ENCODE peak calls at places on chromosomes 3 and 15, in eight cellular contexts. J, A, E, Z, K, R, P and D are unnamed samples.

GRCh38 chr3:132253262-132253878 is 63.8 kb upstream of the ACP3 start:
- DNase-seq in A (no peak), K (no peak), R (peak), P (peak), E (no peak), J (no peak), Z (peak), D (no peak)

GRCh38 chr3:146091397-146091796 is 69.6 kb downstream of the PLOD2 start:
- DNase-seq in K (no peak), P (no peak), Z (no peak), J (no peak), A (no peak), R (no peak), E (no peak), D (no peak)

GRCh38 chr3:186964071-186964470 is 33.7 kb downstream of the ST6GAL1 start:
- DNase-seq in J (no peak), R (no peak), A (no peak), E (no peak), K (no peak), P (no peak), Z (no peak), D (no peak)

GRCh38 chr15:65089206-65089824 is 12.8 kb downstream of the KBTBD13 start:
- DNase-seq in K (no peak), Z (no peak), A (no peak), E (no peak), R (no peak), J (no peak), P (no peak), D (no peak)

GRCh38 chr3:184352897-184353545 is 8.4 kb downstream of the CLCN2 start:
- DNase-seq in E (no peak), Z (no peak), J (no peak), P (no peak), A (no peak), K (peak), R (no peak), D (no peak)

GRCh38 chr3:42544492-42545283 is 37.1 kb downstream of the SEC22C start:
- DNase-seq in E (no peak), A (peak), P (no peak), K (peak), R (no peak), Z (no peak), J (no peak), D (no peak)

GRCh38 chr3:24025805-24026204 is 80.7 kb downstream of the NR1D2 start:
- DNase-seq in A (no peak), K (no peak), P (no peak), R (no peak), E (no peak), Z (no peak), J (no peak), D (no peak)

GRCh38 chr15:38243278-38243677 is 9.4 kb upstream of the SPRED1 start:
- DNase-seq in R (no peak), A (no peak), E (no peak), P (no peak), Z (no peak), J (no peak), K (no peak), D (no peak)

GRCh38 chr15:62750471-62750870 is 292.1 kb upstream of the TPM1 start:
- DNase-seq in Z (no peak), E (no peak), R (no peak), J (no peak), K (no peak), P (no peak), A (no peak), D (no peak)

GRCh38 chr3:4359805-4360502 is 56.8 kb downstream of the SETMAR start:
- DNase-seq in J (no peak), E (no peak), A (no peak), Z (no peak), P (no peak), K (no peak), R (no peak), D (no peak)

GRCh38 chr3:100329800-100330489 is 4.6 kb upstream of the NIT2 start:
- DNase-seq in Z (no peak), K (no peak), A (no peak), P (no peak), R (no peak), J (no peak), E (no peak), D (no peak)

GRCh38 chr3:85560088-85560790 is 601.5 kb downstream of the CADM2 start:
- DNase-seq in A (peak), R (no peak), Z (no peak), P (no peak), E (no peak), K (no peak), J (no peak), D (no peak)

GRCh38 chr15:39592500-39592899 is 11.6 kb downstream of the THBS1 start:
- DNase-seq in E (no peak), R (peak), K (no peak), Z (peak), J (no peak), P (no peak), A (no peak), D (no peak)

GRCh38 chr3:78497025-78497424 is 1270.8 kb downstream of the ROBO1 start:
- DNase-seq in A (no peak), Z (no peak), P (no peak), E (no peak), K (no peak), J (no peak), R (no peak), D (no peak)

GRCh38 chr3:59313365-59313764 is 263.5 kb upstream of the CFAP20DC start:
- DNase-seq in K (peak), P (peak), R (peak), E (no peak), Z (peak), J (no peak), A (no peak), D (no peak)

GRCh38 chr3:100402150-100402706 is 889 bp downstream of the LNP1 start:
- DNase-seq in J (no peak), R (peak), Z (peak), A (no peak), K (no peak), E (no peak), P (peak), D (no peak)

GRCh38 chr15:27271258-27271657 is 300.3 kb downstream of the GABRG3 start:
- DNase-seq in Z (no peak), A (no peak), P (no peak), J (no peak), E (no peak), R (no peak), K (no peak), D (no peak)

GRCh38 chr3:14548321-14548729 is 8.2 kb upstream of the GRIP2 start:
- DNase-seq in A (no peak), Z (peak), E (no peak), K (peak), P (peak), R (peak), J (no peak), D (peak)

GRCh38 chr3:53938645-53939044 is 47.0 kb upstream of the SELENOK start:
- DNase-seq in E (no peak), P (peak), J (no peak), K (no peak), A (no peak), R (peak), Z (peak), D (no peak)

GRCh38 chr15:100150906-100151305 is 190.9 kb downstream of the ADAMTS17 start:
- DNase-seq in A (no peak), R (no peak), P (no peak), Z (no peak), J (no peak), E (no peak), K (no peak), D (no peak)

GRCh38 chr15:85597155-85597815 is 197.4 kb downstream of the KLHL25 start:
- DNase-seq in A (no peak), R (no peak), K (no peak), P (no peak), Z (no peak), E (no peak), J (no peak), D (no peak)

GRCh38 chr3:47664519-47664918 is 85.9 kb upstream of the CSPG5 start:
- DNase-seq in R (peak), Z (no peak), A (no peak), J (no peak), E (no peak), P (peak), K (no peak), D (no peak)
- TF ChIP-seq CTCF in R (peak), Z (peak), A (no peak), J (no peak), E (peak), P (no peak), K (no peak), D (no peak)

GRCh38 chr3:45365060-45365459 is 23.3 kb upstream of the LARS2 start:
- DNase-seq in P (no peak), R (peak), Z (peak), K (no peak), J (no peak), A (no peak), E (no peak), D (no peak)
- TF ChIP-seq CTCF in P (no peak), R (no peak), Z (no peak), K (no peak), J (no peak), A (no peak), E (no peak), D (no peak)

GRCh38 chr15:43828061-43828657 is 1.4 kb downstream of the WDR76 start:
- DNase-seq in Z (no peak), R (peak), E (no peak), P (no peak), J (no peak), K (no peak), A (no peak), D (no peak)

GRCh38 chr15:43824302-43825246 is at the start of gene MFAP1:
- DNase-seq in J (peak), K (peak), P (peak), E (peak), A (peak), Z (peak), R (peak), D (peak)

GRCh38 chr15:43821505-43821904 is 3.0 kb downstream of the MFAP1 start:
- DNase-seq in A (no peak), P (no peak), R (no peak), Z (no peak), E (no peak), J (no peak), K (no peak), D (no peak)

GRCh38 chr15:43826029-43826507 is 734 bp upstream of the WDR76 start:
- DNase-seq in A (peak), E (no peak), P (no peak), J (no peak), R (no peak), Z (no peak), K (no peak), D (no peak)
- TF ChIP-seq CTCF in A (no peak), E (no peak), P (no peak), J (no peak), R (no peak), Z (no peak), K (no peak), D (no peak)

DNA sequence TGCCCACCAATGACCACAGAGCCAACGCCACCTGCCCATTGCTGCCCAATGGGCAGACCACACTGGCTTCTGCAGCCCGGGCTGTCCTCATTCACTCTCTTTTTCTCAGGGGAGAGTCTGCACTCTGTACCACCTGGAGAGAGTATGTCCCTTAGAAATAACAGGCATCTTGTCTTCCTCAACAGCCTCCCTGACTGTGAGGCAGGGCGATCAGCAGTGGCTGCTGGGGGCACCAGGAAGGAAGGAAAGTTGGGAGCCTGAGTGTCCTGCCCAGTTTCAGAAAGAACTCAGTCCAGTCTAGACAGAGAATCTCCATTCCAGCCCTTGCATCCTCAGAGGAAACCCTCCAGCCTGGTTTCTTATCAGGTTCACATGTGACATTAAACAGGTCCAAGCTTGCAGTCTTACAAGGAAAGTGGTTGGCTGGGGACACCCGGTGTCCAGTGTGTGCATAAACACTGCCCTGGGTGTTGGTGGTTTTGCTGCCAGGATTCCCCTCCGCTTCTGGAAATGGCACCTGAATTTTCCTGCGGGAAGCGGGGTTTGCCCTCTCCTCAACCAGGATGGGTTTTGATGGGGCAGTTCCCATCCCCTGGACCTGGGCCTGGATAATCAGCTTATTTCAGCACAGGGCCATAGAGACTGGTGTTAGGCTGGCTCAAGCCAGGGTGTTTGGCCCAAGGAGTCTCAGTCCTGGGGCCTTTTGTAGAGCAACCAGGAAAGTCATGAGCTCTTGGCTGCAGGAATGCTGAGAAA is 37.1 kb downstream of the SSUH2 start:
- DNase-seq in Z (peak), R (peak), P (peak), J (no peak), K (no peak), E (no peak), A (peak), D (no peak)
- TF ChIP-seq CTCF in Z (peak), R (peak), P (peak), J (no peak), K (no peak), E (peak), A (peak), D (no peak)

GRCh38 chr3:166837535-166837934 is 542.6 kb downstream of the ZBBX start:
- DNase-seq in P (peak), J (no peak), E (no peak), R (no peak), A (no peak), Z (peak), K (no peak), D (no peak)
- TF ChIP-seq CTCF in P (no peak), J (no peak), E (peak), R (no peak), A (no peak), Z (peak), K (no peak), D (no peak)

DNA sequence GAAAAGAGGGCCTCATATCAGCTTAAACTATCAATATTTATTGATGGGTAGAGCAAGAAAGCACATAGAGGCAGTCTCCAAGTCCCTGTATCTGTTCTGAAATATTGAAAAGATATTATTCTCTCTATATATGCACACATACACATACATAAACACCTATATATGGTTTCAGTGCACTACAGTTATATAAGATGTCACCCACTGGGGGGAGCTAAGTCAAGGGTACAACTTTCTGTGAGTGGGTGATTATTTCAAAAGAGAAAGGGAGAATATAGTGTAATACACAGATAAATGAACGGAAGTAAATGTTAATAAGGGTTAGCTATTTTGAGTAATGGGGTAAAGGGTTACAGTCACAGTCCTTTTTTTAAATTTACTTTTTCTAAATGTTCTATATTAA is 8.8 kb downstream of the SNTN start:
- DNase-seq in K (no peak), E (no peak), A (no peak), R (no peak), J (no peak), P (no peak), Z (no peak), D (no peak)
- TF ChIP-seq CTCF in K (no peak), E (no peak), A (no peak), R (peak), J (no peak), P (no peak), Z (peak), D (no peak)

GRCh38 chr3:64319391-64319790 is 94.1 kb upstream of the PRICKLE2 start:
- DNase-seq in R (no peak), Z (no peak), K (no peak), E (no peak), A (no peak), P (peak), J (no peak), D (no peak)
- TF ChIP-seq CTCF in R (no peak), Z (peak), K (no peak), E (no peak), A (no peak), P (no peak), J (no peak), D (no peak)

DNA sequence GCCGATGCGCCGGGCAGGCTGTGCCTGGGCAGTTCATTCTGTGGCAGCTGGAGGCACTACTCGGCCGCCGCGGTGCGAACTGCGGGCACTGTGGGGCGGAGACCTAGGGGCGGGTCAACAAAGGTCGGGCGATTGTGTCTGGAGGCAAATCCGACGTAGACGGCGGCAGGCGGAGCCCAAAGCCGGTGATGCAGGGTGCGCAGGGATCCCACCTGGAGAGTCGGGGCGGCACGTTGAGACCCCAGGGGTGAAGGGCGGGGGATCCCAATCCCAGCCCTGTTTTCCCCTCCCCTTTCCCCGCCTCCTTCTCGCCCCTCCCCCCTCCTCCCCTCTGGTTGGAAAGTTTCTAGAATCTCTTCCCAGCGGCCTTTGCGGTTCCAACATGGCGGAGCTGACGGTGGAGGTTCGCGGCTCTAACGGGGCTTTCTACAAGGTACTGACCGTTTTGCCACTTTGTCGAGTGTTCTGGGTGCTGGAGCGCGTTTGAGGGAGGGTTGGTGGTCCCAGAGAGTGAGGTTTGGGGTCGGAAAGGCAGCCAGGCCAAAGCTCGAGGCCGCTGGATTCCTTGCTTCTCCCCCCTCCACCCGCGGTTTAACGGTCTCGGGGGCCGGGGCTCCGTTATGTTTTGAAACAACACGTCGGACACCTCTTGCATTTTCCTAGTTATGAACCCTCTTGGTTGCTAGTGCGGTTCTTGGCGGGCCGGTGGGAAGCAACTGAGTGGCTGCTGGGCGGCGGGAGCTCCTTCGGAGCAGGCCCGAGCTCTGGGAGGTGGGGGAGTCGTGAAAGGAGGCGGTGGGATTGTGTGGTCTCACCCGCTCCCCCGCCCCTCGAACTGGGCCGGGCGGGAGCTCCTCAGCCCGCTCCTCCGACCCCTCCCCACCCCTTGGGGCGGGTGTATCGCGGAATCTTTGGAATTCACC is at the start of gene FXR1:
- DNase-seq in K (peak), E (peak), R (peak), P (peak), J (peak), A (peak), Z (peak), D (peak)
- TF ChIP-seq CTCF in K (peak), E (peak), R (peak), P (peak), J (no peak), A (peak), Z (peak), D (peak)

GRCh38 chr3:133897547-133897946 is 1.9 kb upstream of the RAB6B start:
- DNase-seq in P (no peak), A (no peak), Z (no peak), E (no peak), R (no peak), J (no peak), K (no peak), D (no peak)

GRCh38 chr3:133905376-133905775 is 9.7 kb upstream of the RAB6B start:
- DNase-seq in J (no peak), E (no peak), R (no peak), K (no peak), Z (no peak), P (no peak), A (no peak), D (no peak)

GRCh38 chr3:133896002-133896761 is 500 bp upstream of the RAB6B start:
- DNase-seq in E (no peak), R (no peak), Z (peak), J (no peak), K (no peak), P (no peak), A (no peak), D (no peak)

GRCh38 chr3:133899309-133899708 is 3.6 kb upstream of the RAB6B start:
- DNase-seq in J (no peak), Z (no peak), A (no peak), K (no peak), P (no peak), E (no peak), R (no peak), D (no peak)

DNA sequence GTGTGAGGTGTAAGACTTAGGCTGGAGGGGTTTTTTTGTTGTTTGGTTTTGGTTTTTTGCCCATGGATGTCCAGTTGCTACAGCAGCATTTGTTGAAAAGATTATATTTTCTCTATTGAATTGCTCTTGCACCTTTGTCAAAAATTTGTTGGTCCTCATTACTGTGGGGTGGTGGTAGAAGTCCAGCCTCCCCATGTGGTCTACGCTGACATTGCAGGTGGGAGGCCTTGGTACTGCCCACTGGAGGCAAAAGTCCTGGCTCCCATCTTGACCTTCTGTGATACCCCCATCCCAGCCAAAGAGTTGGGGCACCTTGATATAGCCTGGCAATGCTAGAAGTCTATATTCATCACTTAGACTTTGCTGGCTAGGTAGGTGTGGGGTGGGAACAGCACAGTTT is 5.4 kb upstream of the RAB6B start:
- DNase-seq in P (no peak), A (no peak), R (no peak), Z (no peak), E (no peak), K (no peak), J (no peak), D (no peak)
- TF ChIP-seq CTCF in P (no peak), A (no peak), R (no peak), Z (peak), E (peak), K (no peak), J (no peak), D (no peak)